ENCODE peak calls at places on chromosomes 16 and 17, in four cellular contexts. C is GM10248, M is neural crest cell, P is RWPE1. A is an unnamed sample.

GRCh38 chr16:11565665-11566064 is 21.1 kb downstream of the LITAF start:
- DNase-seq in M (no peak), P (no peak), C (no peak), A (no peak)

GRCh38 chr16:78196527-78196926 is 97.1 kb downstream of the WWOX start:
- DNase-seq in M (no peak), C (no peak), P (no peak), A (no peak)

GRCh38 chr16:16019488-16019887 is 70.1 kb downstream of the ABCC1 start:
- DNase-seq in P (peak; percentile 68), M (no peak), C (no peak), A (no peak)

GRCh38 chr16:81600275-81600674 is 155.7 kb downstream of the CMIP start:
- DNase-seq in P (peak; percentile 54), C (no peak), M (no peak), A (no peak)

GRCh38 chr17:70414275-70414674 is 244.9 kb downstream of the KCNJ2 start:
- DNase-seq in M (no peak), C (no peak), P (no peak), A (no peak)

GRCh38 chr17:9072626-9073339 is 51.5 kb downstream of the NTN1 start:
- DNase-seq in C (no peak), P (no peak), M (no peak), A (no peak)

GRCh38 chr17:19002805-19003542 is 1.6 kb downstream of the FAM83G start:
- DNase-seq in P (peak; percentile 65), C (no peak), M (no peak), A (no peak)

GRCh38 chr17:50605434-50605833 is 29.2 kb upstream of the ABCC3 start:
- DNase-seq in M (no peak), P (no peak), C (no peak), A (no peak)

GRCh38 chr17:17059301-17059890 is 17.1 kb downstream of the MPRIP start:
- DNase-seq in M (no peak), C (no peak), P (no peak), A (no peak)

GRCh38 chr17:28675485-28675884 is 13.5 kb downstream of the SUPT6H start:
- DNase-seq in M (no peak), P (no peak), C (no peak), A (no peak)

DNA sequence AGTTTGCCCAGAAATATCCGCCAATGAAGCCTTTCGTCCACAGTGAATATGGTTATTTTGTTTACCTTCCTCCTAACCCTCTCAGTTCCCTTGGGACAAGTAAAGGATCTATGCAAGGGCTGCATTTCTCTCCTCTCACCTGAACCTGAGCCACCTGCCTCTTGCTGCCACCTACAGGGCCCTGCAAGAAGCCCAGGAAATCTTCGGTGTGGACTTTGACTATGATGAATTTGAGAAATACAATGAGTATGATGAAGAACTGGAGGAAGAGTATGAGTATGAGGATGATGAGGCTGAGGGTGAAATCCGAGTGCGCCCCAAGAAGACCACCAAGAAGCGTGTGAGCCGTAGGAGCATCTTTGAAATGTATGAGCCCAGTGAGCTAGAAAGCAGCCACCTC is 14.0 kb downstream of the SUPT6H start:
- DNase-seq in C (no peak), P (peak; percentile 49), M (no peak), A (no peak)
- TF ChIP-seq CTCF in C (peak; percentile 49), P (peak; percentile 23), M (no peak), A (peak; percentile 9)

GRCh38 chr17:45648642-45649041 is 135.5 kb upstream of the CRHR1 start:
- DNase-seq in C (no peak), M (no peak), P (no peak), A (no peak)
- TF ChIP-seq CTCF in C (no peak), M (peak; percentile 34), P (no peak), A (no peak)

GRCh38 chr17:82084373-82085030 is 13.5 kb downstream of the FASN start:
- DNase-seq in C (no peak), M (no peak), P (no peak), A (no peak)
- TF ChIP-seq CTCF in C (no peak), M (no peak), P (no peak), A (no peak)

GRCh38 chr17:77894126-77894956 is 64.2 kb upstream of the TNRC6C start:
- DNase-seq in M (no peak), P (no peak), C (no peak), A (no peak)

GRCh38 chr17:77893144-77894044 is 65.1 kb upstream of the TNRC6C start:
- DNase-seq in C (no peak), M (no peak), P (no peak), A (no peak)

GRCh38 chr17:77892031-77892430 is 66.5 kb upstream of the TNRC6C start:
- DNase-seq in C (no peak), P (no peak), M (no peak), A (no peak)

GRCh38 chr17:77891602-77892001 is 66.9 kb upstream of the TNRC6C start:
- DNase-seq in C (no peak), P (no peak), M (no peak), A (no peak)

GRCh38 chr17:77892469-77893143 is 65.9 kb upstream of the TNRC6C start:
- DNase-seq in C (no peak), P (no peak), M (peak; percentile 65), A (no peak)
- TF ChIP-seq CTCF in C (no peak), P (no peak), M (peak; percentile 58), A (no peak)

DNA sequence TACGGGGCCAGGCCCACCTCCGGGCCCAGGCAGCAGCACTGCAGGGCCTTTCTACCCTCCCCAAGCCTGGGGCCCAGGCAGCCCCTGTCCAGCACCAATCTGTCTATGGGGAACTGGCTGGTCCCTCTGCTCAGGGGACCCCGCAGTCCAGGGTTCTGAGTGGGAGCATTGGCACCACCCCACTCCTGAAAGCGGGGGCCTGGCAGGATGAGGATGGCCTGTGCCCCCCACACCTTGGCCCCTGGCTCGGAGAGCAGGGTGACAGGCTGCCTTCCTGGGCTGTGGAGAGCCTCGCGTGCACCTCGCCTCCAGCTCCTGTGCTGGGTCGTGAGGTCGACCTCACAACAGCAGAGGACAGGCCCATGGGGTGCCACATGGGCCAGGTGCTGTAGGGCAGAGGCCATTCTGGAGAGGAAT is 1.4 kb downstream of the NPB start:
- DNase-seq in M (no peak), P (no peak), C (no peak), A (no peak)
- TF ChIP-seq CTCF in M (no peak), P (no peak), C (no peak), A (no peak)